ENCODE peak calls at places on chromosome 14, in five cellular contexts. One of them, this sample, is unnamed.

GRCh38 chr14:101733211-101733610 is 28.3 kb upstream of the PPP2R5C start:
- DNase-seq in PC-3: peak; percentile 77
- DNase-seq in lower leg skin: no peak
- DNase-seq in AG09309: peak; percentile 20
- DNase-seq in neural progenitor cell: no peak
- DNase-seq in this sample: no peak

GRCh38 chr14:100994082-100994481 is 90.6 kb upstream of the RTL1 start:
- DNase-seq in PC-3: peak; percentile 75
- DNase-seq in lower leg skin: no peak
- DNase-seq in AG09309: no peak
- DNase-seq in neural progenitor cell: no peak
- DNase-seq in this sample: no peak

GRCh38 chr14:99636487-99636886 is 8.4 kb upstream of the HHIPL1 start:
- DNase-seq in PC-3: peak; percentile 2
- DNase-seq in lower leg skin: no peak
- DNase-seq in AG09309: no peak
- DNase-seq in neural progenitor cell: no peak
- DNase-seq in this sample: no peak

GRCh38 chr14:99568567-99569560 is 35.1 kb downstream of the CCDC85C start:
- DNase-seq in PC-3: peak; percentile 43
- DNase-seq in lower leg skin: no peak
- DNase-seq in AG09309: no peak
- DNase-seq in neural progenitor cell: no peak
- DNase-seq in this sample: no peak

GRCh38 chr14:60652674-60653387 is 3.6 kb upstream of the SIX1 start:
- DNase-seq in PC-3: no peak
- DNase-seq in lower leg skin: no peak
- DNase-seq in AG09309: no peak
- DNase-seq in neural progenitor cell: peak; percentile 53
- DNase-seq in this sample: no peak

GRCh38 chr14:61492474-61492873 is 171.1 kb downstream of the PRKCH start:
- DNase-seq in PC-3: peak; percentile 50
- DNase-seq in lower leg skin: no peak
- DNase-seq in AG09309: no peak
- DNase-seq in neural progenitor cell: no peak
- DNase-seq in this sample: no peak

GRCh38 chr14:80146941-80147340 is 64.4 kb downstream of the DIO2 start:
- DNase-seq in PC-3: peak; percentile 13
- DNase-seq in lower leg skin: no peak
- DNase-seq in AG09309: no peak
- DNase-seq in neural progenitor cell: no peak
- DNase-seq in this sample: no peak

GRCh38 chr14:37142835-37143499 is 29.4 kb downstream of the SLC25A21 start:
- DNase-seq in PC-3: peak; percentile 90
- DNase-seq in lower leg skin: no peak
- DNase-seq in AG09309: no peak
- DNase-seq in neural progenitor cell: peak; percentile 8
- DNase-seq in this sample: no peak

GRCh38 chr14:63650336-63650952 is 8.8 kb upstream of the WDR89 start:
- DNase-seq in PC-3: no peak
- DNase-seq in lower leg skin: no peak
- DNase-seq in AG09309: no peak
- DNase-seq in neural progenitor cell: no peak
- DNase-seq in this sample: no peak

GRCh38 chr14:65933400-65934068 is 521.0 kb downstream of the FUT8 start:
- DNase-seq in PC-3: no peak
- DNase-seq in lower leg skin: no peak
- DNase-seq in AG09309: no peak
- DNase-seq in neural progenitor cell: no peak
- DNase-seq in this sample: no peak

GRCh38 chr14:69931960-69932359 is 52.7 kb downstream of the SMOC1 start:
- DNase-seq in PC-3: no peak
- DNase-seq in lower leg skin: no peak
- DNase-seq in AG09309: no peak
- DNase-seq in neural progenitor cell: no peak
- DNase-seq in this sample: no peak

GRCh38 chr14:74142523-74142922 is 57.8 kb downstream of the LIN52 start:
- DNase-seq in PC-3: no peak
- DNase-seq in lower leg skin: no peak
- DNase-seq in AG09309: no peak
- DNase-seq in neural progenitor cell: no peak
- DNase-seq in this sample: no peak

GRCh38 chr14:85333313-85333712 is 196.6 kb upstream of the FLRT2 start:
- DNase-seq in PC-3: peak; percentile 48
- DNase-seq in lower leg skin: no peak
- DNase-seq in AG09309: no peak
- DNase-seq in neural progenitor cell: no peak
- DNase-seq in this sample: no peak

GRCh38 chr14:99348816-99349609 is 77.0 kb upstream of the BCL11B start:
- DNase-seq in PC-3: no peak
- DNase-seq in lower leg skin: no peak
- DNase-seq in AG09309: no peak
- DNase-seq in neural progenitor cell: no peak
- DNase-seq in this sample: no peak

GRCh38 chr14:81427348-81428058 is 27.4 kb upstream of the STON2 start:
- DNase-seq in PC-3: peak; percentile 11
- DNase-seq in lower leg skin: peak; percentile 88
- DNase-seq in AG09309: no peak
- DNase-seq in neural progenitor cell: peak; percentile 22
- DNase-seq in this sample: no peak

GRCh38 chr14:101772770-101773169 is 11.3 kb downstream of the PPP2R5C start:
- DNase-seq in PC-3: peak; percentile 95
- DNase-seq in lower leg skin: no peak
- DNase-seq in AG09309: no peak
- DNase-seq in neural progenitor cell: no peak
- DNase-seq in this sample: no peak

GRCh38 chr14:21103165-21103709 is 2.4 kb downstream of the TMEM253 start:
- DNase-seq in PC-3: no peak
- DNase-seq in lower leg skin: no peak
- DNase-seq in AG09309: no peak
- DNase-seq in neural progenitor cell: no peak
- DNase-seq in this sample: no peak

GRCh38 chr14:31068235-31068634 is 42.1 kb upstream of the STRN3 start:
- DNase-seq in PC-3: no peak
- DNase-seq in lower leg skin: no peak
- DNase-seq in AG09309: no peak
- DNase-seq in neural progenitor cell: no peak
- DNase-seq in this sample: no peak

GRCh38 chr14:57962293-57962996 is 96.6 kb upstream of the SLC35F4 start:
- DNase-seq in PC-3: no peak
- DNase-seq in lower leg skin: no peak
- DNase-seq in AG09309: no peak
- DNase-seq in neural progenitor cell: peak; percentile 94
- DNase-seq in this sample: no peak

GRCh38 chr14:89303452-89304435 is 113.3 kb downstream of the FOXN3 start:
- DNase-seq in PC-3: peak; percentile 64
- DNase-seq in lower leg skin: no peak
- DNase-seq in AG09309: peak; percentile 67
- DNase-seq in neural progenitor cell: peak; percentile 22
- DNase-seq in this sample: no peak

GRCh38 chr14:90159147-90159546 is 97.2 kb upstream of the PSMC1 start:
- DNase-seq in PC-3: no peak
- DNase-seq in lower leg skin: no peak
- DNase-seq in AG09309: no peak
- DNase-seq in neural progenitor cell: no peak
- DNase-seq in this sample: no peak

GRCh38 chr14:36301159-36301558 is 19.3 kb downstream of the MBIP start:
- DNase-seq in PC-3: no peak
- DNase-seq in lower leg skin: no peak
- DNase-seq in AG09309: no peak
- DNase-seq in neural progenitor cell: no peak
- DNase-seq in this sample: no peak

GRCh38 chr14:95290769-95291440 is 28.8 kb downstream of the CLMN start:
- DNase-seq in PC-3: peak; percentile 75
- DNase-seq in lower leg skin: peak; percentile 88
- DNase-seq in AG09309: no peak
- DNase-seq in neural progenitor cell: no peak
- DNase-seq in this sample: peak; percentile 93

GRCh38 chr14:81662570-81663161 is 129.0 kb upstream of the SEL1L start:
- DNase-seq in PC-3: no peak
- DNase-seq in lower leg skin: no peak
- DNase-seq in AG09309: no peak
- DNase-seq in neural progenitor cell: no peak
- DNase-seq in this sample: no peak

GRCh38 chr14:61498811-61499210 is 177.4 kb downstream of the PRKCH start:
- DNase-seq in PC-3: no peak
- DNase-seq in lower leg skin: no peak
- DNase-seq in AG09309: peak; percentile 66
- DNase-seq in neural progenitor cell: no peak
- DNase-seq in this sample: no peak

GRCh38 chr14:60323199-60323891 is 74.3 kb downstream of the PPM1A start:
- DNase-seq in PC-3: peak; percentile 49
- DNase-seq in lower leg skin: no peak
- DNase-seq in AG09309: no peak
- DNase-seq in neural progenitor cell: no peak
- DNase-seq in this sample: no peak

GRCh38 chr14:26605602-26606001 is 7.8 kb upstream of the NOVA1 start:
- DNase-seq in PC-3: no peak
- DNase-seq in lower leg skin: no peak
- DNase-seq in AG09309: no peak
- DNase-seq in neural progenitor cell: peak; percentile 58
- DNase-seq in this sample: no peak

GRCh38 chr14:22122227-22123187 is 448.9 kb upstream of the OR4E1 start:
- DNase-seq in PC-3: peak; percentile 41
- DNase-seq in lower leg skin: no peak
- DNase-seq in AG09309: no peak
- DNase-seq in neural progenitor cell: peak; percentile 25
- DNase-seq in this sample: no peak

GRCh38 chr14:61644834-61645233 is 50.5 kb upstream of the HIF1A start:
- DNase-seq in PC-3: peak; percentile 53
- DNase-seq in lower leg skin: no peak
- DNase-seq in AG09309: no peak
- DNase-seq in neural progenitor cell: peak; percentile 66
- DNase-seq in this sample: no peak

GRCh38 chr14:44782775-44783238 is 178.9 kb downstream of the KLHL28 start:
- DNase-seq in PC-3: peak; percentile 71
- DNase-seq in lower leg skin: no peak
- DNase-seq in AG09309: no peak
- DNase-seq in neural progenitor cell: no peak
- DNase-seq in this sample: no peak

GRCh38 chr14:73058923-73059311 is 583 bp downstream of the RBM25 start:
- DNase-seq in PC-3: peak; percentile 45
- DNase-seq in lower leg skin: peak; percentile 88
- DNase-seq in AG09309: no peak
- DNase-seq in neural progenitor cell: peak; percentile 48
- DNase-seq in this sample: no peak

GRCh38 chr14:99718811-99719192 is 34.7 kb downstream of the CYP46A1 start:
- DNase-seq in PC-3: no peak
- DNase-seq in lower leg skin: peak; percentile 74
- DNase-seq in AG09309: no peak
- DNase-seq in neural progenitor cell: no peak
- DNase-seq in this sample: no peak

GRCh38 chr14:99564256-99564902 is 39.6 kb downstream of the CCDC85C start:
- DNase-seq in PC-3: peak; percentile 58
- DNase-seq in lower leg skin: no peak
- DNase-seq in AG09309: no peak
- DNase-seq in neural progenitor cell: no peak
- DNase-seq in this sample: peak; percentile 95

GRCh38 chr14:95833429-95833828 is 43.2 kb upstream of the TUNAR start:
- DNase-seq in PC-3: no peak
- DNase-seq in lower leg skin: no peak
- DNase-seq in AG09309: no peak
- DNase-seq in neural progenitor cell: peak; percentile 22
- DNase-seq in this sample: peak; percentile 18

DNA sequence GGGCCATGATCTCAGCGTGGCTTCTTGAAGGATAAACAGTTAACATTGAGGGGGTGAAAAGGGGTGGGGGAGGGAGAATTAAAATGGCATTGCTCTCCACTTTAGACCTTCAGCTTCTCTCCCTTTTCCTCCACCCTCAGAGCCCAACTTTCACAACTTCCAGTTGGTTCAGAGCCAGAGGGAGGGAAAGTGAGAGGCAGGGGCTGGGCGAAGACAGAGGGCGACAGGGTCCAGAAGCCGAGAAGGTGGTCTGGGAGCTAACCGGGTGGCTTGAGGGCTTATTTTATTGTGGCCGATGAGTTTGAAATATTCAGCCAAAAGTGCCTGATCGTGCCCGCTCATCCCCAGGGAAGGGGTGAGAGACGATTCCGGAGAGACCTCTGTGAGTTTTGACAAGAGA is 4.1 kb downstream of the BMP4 start:
- DNase-seq in PC-3: peak; percentile 16
- DNase-seq in lower leg skin: no peak
- DNase-seq in AG09309: no peak
- DNase-seq in neural progenitor cell: peak; percentile 23
- DNase-seq in this sample: no peak
- H3K4me3 ChIP-seq in PC-3: peak overlapping the region; percentile 91
- H3K4me3 ChIP-seq in lower leg skin: peak overlapping the region; percentile 34
- H3K4me3 ChIP-seq in AG09309: peak overlapping the region; percentile 61
- H3K4me3 ChIP-seq in neural progenitor cell: peak overlapping the region; percentile 63
- H3K4me3 ChIP-seq in this sample: peak overlapping the region; percentile 46

GRCh38 chr14:91418387-91419043 is 895 bp upstream of the CCDC88C start:
- DNase-seq in PC-3: peak; percentile 72
- DNase-seq in lower leg skin: peak; percentile 96
- DNase-seq in AG09309: no peak
- DNase-seq in neural progenitor cell: peak; percentile 70
- DNase-seq in this sample: no peak
- H3K4me3 ChIP-seq in PC-3: peak overlapping the region; percentile 52
- H3K4me3 ChIP-seq in lower leg skin: peak overlapping the region; percentile 54
- H3K4me3 ChIP-seq in AG09309: peak overlapping the region; percentile 29
- H3K4me3 ChIP-seq in neural progenitor cell: peak overlapping the region; percentile 69
- H3K4me3 ChIP-seq in this sample: peak overlapping the region; percentile 44

DNA sequence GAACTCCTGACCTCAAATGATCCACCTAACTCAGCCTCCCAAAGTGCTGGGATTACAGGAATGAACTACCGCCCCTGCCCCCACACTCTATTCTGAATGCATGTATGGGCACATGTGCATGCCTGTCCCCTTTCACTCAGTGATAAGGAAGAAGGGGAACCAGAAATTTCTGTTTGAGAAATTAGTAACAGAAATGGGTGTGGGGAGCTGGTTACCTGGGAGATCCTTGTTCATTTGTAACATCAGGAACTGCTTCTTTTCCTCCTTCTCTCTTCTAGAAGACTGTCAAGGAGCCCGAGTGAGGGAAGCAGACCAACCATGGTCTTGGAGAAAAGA is 3.5 kb downstream of the PPP1R3E start:
- DNase-seq in PC-3: no peak
- DNase-seq in lower leg skin: no peak
- DNase-seq in AG09309: no peak
- DNase-seq in neural progenitor cell: no peak
- DNase-seq in this sample: no peak
- H3K4me3 ChIP-seq in PC-3: no peak overlapping the region
- H3K4me3 ChIP-seq in lower leg skin: no peak overlapping the region
- H3K4me3 ChIP-seq in AG09309: no peak overlapping the region
- H3K4me3 ChIP-seq in neural progenitor cell: no peak overlapping the region
- H3K4me3 ChIP-seq in this sample: no peak overlapping the region

DNA sequence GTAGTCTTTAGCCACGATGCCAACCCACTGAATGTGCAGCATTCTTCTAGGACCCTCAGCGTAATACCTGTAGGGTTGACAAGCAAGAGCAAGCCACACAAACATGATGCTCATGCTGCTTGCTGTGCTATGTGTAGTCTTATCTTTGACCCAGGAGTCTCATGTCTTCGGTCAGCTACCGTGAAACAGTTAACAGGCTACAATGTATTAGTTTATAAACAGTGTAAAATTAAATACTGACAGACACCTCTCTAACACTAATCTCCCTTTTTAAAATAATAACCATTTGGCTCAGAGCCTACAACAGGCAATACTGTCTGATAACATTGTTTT is 1.9 kb downstream of the EAPP start:
- DNase-seq in PC-3: no peak
- DNase-seq in lower leg skin: no peak
- DNase-seq in AG09309: no peak
- DNase-seq in neural progenitor cell: no peak
- DNase-seq in this sample: no peak
- H3K4me3 ChIP-seq in PC-3: peak overlapping the region; percentile 5
- H3K4me3 ChIP-seq in lower leg skin: no peak overlapping the region
- H3K4me3 ChIP-seq in AG09309: no peak overlapping the region
- H3K4me3 ChIP-seq in neural progenitor cell: peak overlapping the region; percentile 75
- H3K4me3 ChIP-seq in this sample: no peak overlapping the region